ENCODE peak calls at places on chromosomes 7 and 10, in seven cellular contexts. B is choroid plexus epithelial cell, X is activated T-cell treated with anti-CD3 and anti-CD28 coated beads for 48 hours, T is SHP77, M is RWPE1, W is Panc1, S is fibroblast of mammary gland. U is an unnamed sample.

GRCh38 chr10:66564341-66564740 is 361.5 kb upstream of the LRRTM3 start:
- DNase-seq in B (no peak), X (no peak), T (no peak), M (no peak), W (no peak), S (no peak), U (no peak)

GRCh38 chr10:116670706-116671105 is 50.0 kb downstream of the PNLIPRP2 start:
- DNase-seq in B (no peak), X (no peak), T (no peak), M (no peak), W (no peak), S (no peak), U (no peak)

GRCh38 chr7:158470336-158470735 is 117.3 kb downstream of the PTPRN2 start:
- DNase-seq in B (no peak), X (no peak), T (no peak), M (no peak), W (no peak), S (no peak), U (no peak)

GRCh38 chr7:194257-194995 is 2.1 kb downstream of the FAM20C start:
- DNase-seq in B (peak), X (no peak), T (no peak), M (peak), W (no peak), S (no peak), U (no peak)

GRCh38 chr10:79355420-79356010 is 8.2 kb downstream of the PPIF start:
- DNase-seq in B (no peak), X (no peak), T (no peak), M (no peak), W (no peak), S (no peak), U (no peak)

GRCh38 chr10:70343712-70344111 is 38.7 kb downstream of the LRRC20 start:
- DNase-seq in B (no peak), X (no peak), T (no peak), M (no peak), W (no peak), S (peak), U (no peak)

GRCh38 chr10:132510174-132510611 is 27.4 kb upstream of the INPP5A start:
- DNase-seq in B (no peak), X (no peak), T (no peak), M (no peak), W (no peak), S (no peak), U (no peak)

GRCh38 chr10:79003183-79004100 is 65.3 kb upstream of the ZMIZ1 start:
- DNase-seq in B (no peak), X (no peak), T (no peak), M (no peak), W (no peak), S (no peak), U (no peak)

GRCh38 chr7:135185471-135186260 is 15.2 kb upstream of the CYREN start:
- DNase-seq in B (no peak), X (no peak), T (no peak), M (no peak), W (no peak), S (no peak), U (no peak)

GRCh38 chr7:27110163-27110976 is 7.9 kb upstream of the HOXA2 start:
- DNase-seq in B (no peak), X (no peak), T (no peak), M (peak), W (no peak), S (peak), U (peak)

GRCh38 chr10:97059006-97059871 is 126.5 kb downstream of the SLIT1 start:
- DNase-seq in B (no peak), X (no peak), T (no peak), M (no peak), W (no peak), S (no peak), U (no peak)

GRCh38 chr7:112074464-112074863 is 131.7 kb downstream of the DOCK4 start:
- DNase-seq in B (no peak), X (no peak), T (no peak), M (no peak), W (no peak), S (no peak), U (no peak)

GRCh38 chr7:92567460-92567859 is 22.7 kb downstream of the FAM133B start:
- DNase-seq in B (peak), X (no peak), T (no peak), M (no peak), W (peak), S (peak), U (no peak)

GRCh38 chr7:127525866-127526456 is 59.4 kb downstream of the GCC1 start:
- DNase-seq in B (no peak), X (no peak), T (no peak), M (no peak), W (no peak), S (no peak), U (no peak)

GRCh38 chr10:114911052-114911697 is 26.8 kb upstream of the TRUB1 start:
- DNase-seq in B (no peak), X (no peak), T (no peak), M (no peak), W (no peak), S (no peak), U (no peak)

GRCh38 chr7:120742370-120742769 is 115.6 kb downstream of the TSPAN12 start:
- DNase-seq in B (no peak), X (no peak), T (peak), M (no peak), W (no peak), S (no peak), U (no peak)

GRCh38 chr7:28556671-28557070 is 144.4 kb downstream of the CREB5 start:
- DNase-seq in B (no peak), X (no peak), T (no peak), M (no peak), W (no peak), S (no peak), U (no peak)

GRCh38 chr7:76020031-76020714 is 25.8 kb upstream of the TMEM120A start:
- DNase-seq in B (peak), X (peak), T (peak), M (peak), W (peak), S (peak), U (peak)

GRCh38 chr7:12861070-12861469 is 173.6 kb downstream of the ARL4A start:
- DNase-seq in B (peak), X (no peak), T (no peak), M (no peak), W (no peak), S (no peak), U (no peak)

GRCh38 chr10:95260909-95261552 is 29.8 kb downstream of the PDLIM1 start:
- DNase-seq in B (peak), X (no peak), T (no peak), M (no peak), W (no peak), S (peak), U (no peak)

GRCh38 chr10:119235381-119235780 is 28.0 kb downstream of the GRK5 start:
- DNase-seq in B (peak), X (no peak), T (no peak), M (no peak), W (no peak), S (peak), U (no peak)

GRCh38 chr10:23081156-23081833 is 14.1 kb upstream of the MSRB2 start:
- DNase-seq in B (no peak), X (no peak), T (no peak), M (no peak), W (no peak), S (peak), U (no peak)

GRCh38 chr10:26540601-26541000 is 102.5 kb downstream of the APBB1IP start:
- DNase-seq in B (no peak), X (no peak), T (no peak), M (no peak), W (no peak), S (no peak), U (no peak)

U was measured in transverse colon.